ENCODE peak calls at places on chromosomes 16 and 17, in four cellular contexts. One of them, this sample, is unnamed.

GRCh38 chr17:11296994-11297393 is 56.0 kb downstream of the SHISA6 start:
- DNase-seq in H1: no peak
- DNase-seq in GM12878: no peak
- DNase-seq in GM12892: no peak
- DNase-seq in this sample: no peak

GRCh38 chr17:1908699-1909309 is 79.0 kb downstream of the RPA1 start:
- DNase-seq in H1: no peak
- DNase-seq in GM12878: no peak
- DNase-seq in GM12892: no peak
- DNase-seq in this sample: no peak

GRCh38 chr17:50407921-50408320 is 10.6 kb upstream of the LRRC59 start:
- DNase-seq in H1: no peak
- DNase-seq in GM12878: no peak
- DNase-seq in GM12892: no peak
- DNase-seq in this sample: no peak

GRCh38 chr16:55184052-55184451 is 140.0 kb upstream of the IRX6 start:
- DNase-seq in H1: no peak
- DNase-seq in GM12878: no peak
- DNase-seq in GM12892: no peak
- DNase-seq in this sample: no peak

GRCh38 chr16:4388275-4389021 is 16.8 kb downstream of the VASN start:
- DNase-seq in H1: no peak
- DNase-seq in GM12878: no peak
- DNase-seq in GM12892: no peak
- DNase-seq in this sample: no peak

GRCh38 chr17:49575524-49576120 is at the start of gene NXPH3:
- DNase-seq in H1: no peak
- DNase-seq in GM12878: no peak
- DNase-seq in GM12892: peak; percentile 79
- DNase-seq in this sample: peak; percentile 67

GRCh38 chr17:81513669-81514484 is 1.3 kb upstream of the ACTG1 start:
- DNase-seq in H1: no peak
- DNase-seq in GM12878: no peak
- DNase-seq in GM12892: no peak
- DNase-seq in this sample: no peak

GRCh38 chr17:41917957-41918391 is 777 bp downstream of the ACLY start:
- DNase-seq in H1: no peak
- DNase-seq in GM12878: no peak
- DNase-seq in GM12892: no peak
- DNase-seq in this sample: no peak

GRCh38 chr17:7222093-7222971 is 2.6 kb downstream of the ACADVL start:
- DNase-seq in H1: no peak
- DNase-seq in GM12878: no peak
- DNase-seq in GM12892: no peak
- DNase-seq in this sample: no peak

GRCh38 chr17:56112086-56112485 is 41.2 kb upstream of the ANKFN1 start:
- DNase-seq in H1: no peak
- DNase-seq in GM12878: no peak
- DNase-seq in GM12892: no peak
- DNase-seq in this sample: no peak

GRCh38 chr17:52666264-52666663 is 507.8 kb upstream of the CA10 start:
- DNase-seq in H1: no peak
- DNase-seq in GM12878: no peak
- DNase-seq in GM12892: no peak
- DNase-seq in this sample: no peak

GRCh38 chr17:63082273-63082861 is 116.3 kb downstream of the TANC2 start:
- DNase-seq in H1: no peak
- DNase-seq in GM12878: no peak
- DNase-seq in GM12892: no peak
- DNase-seq in this sample: no peak

GRCh38 chr17:67642488-67642887 is 75.2 kb upstream of the NOL11 start:
- DNase-seq in H1: no peak
- DNase-seq in GM12878: no peak
- DNase-seq in GM12892: no peak
- DNase-seq in this sample: no peak

GRCh38 chr17:77726549-77726957 is 231.9 kb upstream of the TNRC6C start:
- DNase-seq in H1: no peak
- DNase-seq in GM12878: no peak
- DNase-seq in GM12892: no peak
- DNase-seq in this sample: no peak

GRCh38 chr16:20740901-20741491 is 622 bp downstream of the THUMPD1 start:
- DNase-seq in H1: peak; percentile 31
- DNase-seq in GM12878: peak; percentile 53
- DNase-seq in GM12892: peak; percentile 72
- DNase-seq in this sample: peak; percentile 75

GRCh38 chr16:65377131-65377649 is 255.3 kb upstream of the CDH11 start:
- DNase-seq in H1: no peak
- DNase-seq in GM12878: no peak
- DNase-seq in GM12892: no peak
- DNase-seq in this sample: no peak

GRCh38 chr17:6069611-6070279 is 434 bp upstream of the WSCD1 start:
- DNase-seq in H1: no peak
- DNase-seq in GM12878: no peak
- DNase-seq in GM12892: no peak
- DNase-seq in this sample: no peak

GRCh38 chr17:10758062-10758461 is 28.2 kb upstream of the TMEM220 start:
- DNase-seq in H1: no peak
- DNase-seq in GM12878: no peak
- DNase-seq in GM12892: no peak
- DNase-seq in this sample: no peak

GRCh38 chr17:77145635-77146632 is 5.2 kb downstream of the SEC14L1 start:
- DNase-seq in H1: no peak
- DNase-seq in GM12878: peak; percentile 71
- DNase-seq in GM12892: no peak
- DNase-seq in this sample: no peak

GRCh38 chr16:54750249-54750648 is 180.4 kb upstream of the IRX5 start:
- DNase-seq in H1: no peak
- DNase-seq in GM12878: no peak
- DNase-seq in GM12892: no peak
- DNase-seq in this sample: no peak

GRCh38 chr17:43779145-43780125 is 658 bp upstream of the DUSP3 start:
- DNase-seq in H1: no peak
- DNase-seq in GM12878: no peak
- DNase-seq in GM12892: no peak
- DNase-seq in this sample: no peak

GRCh38 chr16:80300876-80301275 is 239.9 kb upstream of the DYNLRB2 start:
- DNase-seq in H1: no peak
- DNase-seq in GM12878: no peak
- DNase-seq in GM12892: no peak
- DNase-seq in this sample: no peak

GRCh38 chr17:30347488-30347887 is 13.6 kb upstream of the TMIGD1 start:
- DNase-seq in H1: no peak
- DNase-seq in GM12878: no peak
- DNase-seq in GM12892: no peak
- DNase-seq in this sample: no peak

GRCh38 chr16:10606607-10607006 is 26.2 kb upstream of the EMP2 start:
- DNase-seq in H1: no peak
- DNase-seq in GM12878: no peak
- DNase-seq in GM12892: no peak
- DNase-seq in this sample: no peak

GRCh38 chr16:57707331-57707730 is 12.7 kb downstream of the DRC7 start:
- DNase-seq in H1: no peak
- DNase-seq in GM12878: no peak
- DNase-seq in GM12892: no peak
- DNase-seq in this sample: no peak

GRCh38 chr17:73462830-73463229 is 151.0 kb upstream of the CDC42EP4 start:
- DNase-seq in H1: no peak
- DNase-seq in GM12878: no peak
- DNase-seq in GM12892: no peak
- DNase-seq in this sample: no peak

GRCh38 chr17:81713556-81714411 is 1.7 kb downstream of the SLC25A10 start:
- DNase-seq in H1: no peak
- DNase-seq in GM12878: no peak
- DNase-seq in GM12892: no peak
- DNase-seq in this sample: no peak

GRCh38 chr17:39082482-39082881 is 69.0 kb downstream of the PLXDC1 start:
- DNase-seq in H1: no peak
- DNase-seq in GM12878: no peak
- DNase-seq in GM12892: no peak
- DNase-seq in this sample: no peak

GRCh38 chr16:57591086-57591869 is 37.2 kb upstream of the ADGRG1 start:
- DNase-seq in H1: no peak
- DNase-seq in GM12878: no peak
- DNase-seq in GM12892: no peak
- DNase-seq in this sample: no peak

GRCh38 chr17:80359422-80360110 is 55.4 kb upstream of the ENDOV start:
- DNase-seq in H1: no peak
- DNase-seq in GM12878: no peak
- DNase-seq in GM12892: no peak
- DNase-seq in this sample: no peak

GRCh38 chr17:60421273-60422161 is 772 bp upstream of the CHCT1 start:
- DNase-seq in H1: peak; percentile 38
- DNase-seq in GM12878: no peak
- DNase-seq in GM12892: peak; percentile 82
- DNase-seq in this sample: peak; percentile 84

DNA sequence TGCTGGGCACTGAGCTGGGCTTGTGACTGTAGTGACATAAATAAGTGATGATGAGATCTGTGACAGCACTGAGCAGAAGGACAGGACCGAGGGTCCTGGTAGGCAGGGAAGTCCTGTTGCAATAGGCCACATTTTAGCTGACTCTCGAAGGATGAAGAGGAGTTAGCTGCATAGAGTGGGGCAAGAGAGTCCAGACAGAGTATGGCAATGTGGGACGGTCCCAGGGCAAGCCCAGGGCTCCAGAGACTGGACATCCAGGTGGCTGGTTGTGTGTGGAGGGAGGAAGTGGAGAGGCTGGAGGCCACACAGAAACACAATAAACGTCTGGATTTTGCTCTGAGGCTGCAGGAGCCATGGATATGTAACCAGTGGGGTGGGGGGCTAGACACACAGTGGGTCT is 64.5 kb upstream of the ZNF423 start:
- DNase-seq in H1: no peak
- DNase-seq in GM12878: no peak
- DNase-seq in GM12892: no peak
- DNase-seq in this sample: no peak
- TF ChIP-seq TAF1 in H1: no peak
- TF ChIP-seq TAF1 in GM12878: no peak
- TF ChIP-seq TAF1 in GM12892: no peak
- TF ChIP-seq TAF1 in this sample: no peak

DNA sequence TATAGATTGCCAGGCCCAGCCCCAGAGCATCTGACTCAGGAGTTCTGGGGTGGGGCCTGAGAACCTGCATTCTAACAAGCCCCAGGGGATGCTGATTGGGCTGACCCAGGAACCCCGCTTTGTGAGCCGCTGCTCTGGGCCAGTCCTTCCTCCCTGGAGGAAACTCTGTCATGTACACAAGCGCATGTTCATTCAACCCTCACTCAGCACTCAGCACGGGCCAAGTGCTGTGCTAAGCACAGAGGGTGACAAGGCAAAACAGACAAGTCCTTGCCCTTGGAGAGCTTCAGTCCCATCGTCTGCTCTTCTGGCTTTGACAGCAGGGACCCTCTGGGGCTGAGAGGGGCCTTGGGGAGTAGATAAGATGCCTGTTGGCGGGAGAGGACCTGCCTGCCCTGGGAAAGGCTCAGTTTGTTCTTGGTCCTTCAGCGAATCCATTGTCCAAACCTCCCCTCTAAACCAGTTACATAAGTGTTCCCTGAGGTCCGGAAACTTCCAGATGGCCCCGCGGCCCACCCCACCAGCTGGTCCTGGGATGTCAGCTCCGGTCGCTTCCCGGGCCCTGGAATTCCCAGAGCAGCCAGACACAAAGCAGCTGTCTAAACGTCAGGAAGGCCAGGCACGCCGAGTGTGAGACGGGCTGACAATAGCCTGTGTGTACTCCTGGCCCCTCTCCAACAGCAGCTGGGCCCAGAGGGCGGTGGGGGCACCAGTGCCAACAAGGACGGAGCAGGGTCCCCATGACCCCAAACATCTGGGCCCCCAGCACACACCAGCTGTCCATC is 88.8 kb downstream of the ZDHHC7 start:
- DNase-seq in H1: no peak
- DNase-seq in GM12878: no peak
- DNase-seq in GM12892: no peak
- DNase-seq in this sample: no peak
- TF ChIP-seq POLR2AphosphoS5 in H1: no peak
- TF ChIP-seq POLR2AphosphoS5 in GM12878: no peak
- TF ChIP-seq POLR2AphosphoS5 in GM12892: no peak
- TF ChIP-seq POLR2AphosphoS5 in this sample: no peak

DNA sequence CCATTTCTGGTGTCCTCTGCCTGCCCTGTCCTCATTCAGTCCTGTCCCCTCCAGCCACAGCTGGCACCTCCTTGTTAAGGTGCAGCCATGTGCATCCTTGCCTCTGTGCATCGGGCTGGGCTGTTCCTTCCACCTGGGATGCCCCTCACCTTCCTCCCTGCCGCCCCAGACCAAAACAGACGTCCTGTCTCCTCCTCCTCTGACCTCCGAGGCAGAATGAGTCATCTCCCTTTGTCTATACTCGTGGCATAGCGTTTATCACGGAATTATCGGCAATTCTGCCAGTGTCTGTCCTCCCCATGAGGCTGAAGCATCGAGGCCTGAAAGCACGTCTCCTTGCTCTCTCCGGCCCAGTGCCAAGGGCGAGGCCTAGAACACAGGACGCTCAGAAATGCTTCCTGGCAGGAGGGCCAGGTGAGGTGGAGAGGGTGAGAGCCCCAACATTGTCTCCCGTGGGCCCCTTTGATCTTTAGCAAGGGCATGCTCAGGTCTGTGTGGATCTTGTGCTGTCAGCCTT is 4.6 kb downstream of the RAI1 start:
- DNase-seq in H1: no peak
- DNase-seq in GM12878: no peak
- DNase-seq in GM12892: no peak
- DNase-seq in this sample: no peak
- TF ChIP-seq POLR2A in H1: no peak
- TF ChIP-seq POLR2A in GM12878: peak; percentile 13
- TF ChIP-seq POLR2A in GM12892: no peak
- TF ChIP-seq POLR2A in this sample: no peak

DNA sequence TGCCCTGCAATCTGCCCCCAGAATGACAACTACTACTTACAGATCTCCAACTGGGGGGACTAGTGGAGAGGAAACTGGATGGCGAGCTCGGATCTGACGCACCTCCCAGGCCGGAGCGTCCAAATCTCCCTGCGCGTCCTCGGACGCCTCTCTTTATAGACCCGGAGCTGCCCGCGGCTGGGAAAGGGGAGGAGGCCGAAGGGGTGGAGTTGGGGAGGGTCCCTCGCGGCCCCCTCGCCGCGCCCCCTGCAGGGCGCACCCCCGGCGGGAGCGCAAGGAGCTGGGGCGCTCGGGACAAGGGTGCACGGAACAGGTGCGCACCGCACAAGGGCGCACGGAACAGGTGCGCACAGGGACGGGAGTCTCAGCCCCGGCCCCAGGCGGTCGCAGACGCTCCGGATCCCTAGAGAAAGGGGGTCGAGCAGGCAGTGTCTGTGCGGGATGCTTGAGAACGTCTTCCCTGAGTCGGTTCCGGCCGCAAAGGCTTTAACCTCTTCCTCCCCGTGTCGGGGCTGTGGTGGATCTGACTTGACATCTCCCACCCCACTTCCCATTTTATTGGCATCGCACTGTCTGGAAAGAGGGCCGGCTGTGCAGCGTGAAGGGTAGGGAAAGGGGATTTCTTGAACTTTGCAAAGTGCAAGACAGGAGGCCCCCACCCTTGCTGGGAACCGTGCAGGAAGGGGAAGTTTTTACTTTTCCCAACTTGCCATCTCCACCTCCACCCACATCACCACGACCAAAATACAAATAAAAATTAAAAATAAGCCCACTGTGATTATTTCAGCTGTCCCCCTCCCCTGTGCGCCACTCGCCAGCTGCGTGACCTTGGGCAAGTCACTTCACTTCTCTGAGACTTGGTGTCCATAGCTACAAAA is at the start of gene MYH11:
- DNase-seq in H1: no peak
- DNase-seq in GM12878: no peak
- DNase-seq in GM12892: no peak
- DNase-seq in this sample: no peak
- TF ChIP-seq TAF1 in H1: no peak
- TF ChIP-seq TAF1 in GM12878: no peak
- TF ChIP-seq TAF1 in GM12892: no peak
- TF ChIP-seq TAF1 in this sample: no peak